ENCODE peak calls at places on chromosomes 5 and 9, in nine cellular contexts. E is prostate gland, J is ovary, L is heart left ventricle, X is body of pancreas, F is spleen, Q is A549, D is IMR-90, U is tibial nerve. N is an unnamed sample.

GRCh38 chr5:11177993-11178711 is 417.1 kb upstream of the DAP start:
- DNase-seq in J (no peak), D (no peak), F (no peak), L (no peak), E (no peak), U (no peak), X (no peak), Q (no peak), N (no peak)

GRCh38 chr9:13083973-13084528 is 195.4 kb downstream of the MPDZ start:
- DNase-seq in U (no peak), X (no peak), D (peak), L (no peak), F (no peak), Q (no peak), J (no peak), E (no peak), N (no peak)

GRCh38 chr9:33350310-33350709 is 52.1 kb downstream of the AQP7 start:
- DNase-seq in U (no peak), J (no peak), L (no peak), X (no peak), E (no peak), Q (peak), F (no peak), D (peak), N (no peak)

GRCh38 chr9:98081477-98082219 is 25.1 kb downstream of the NANS start:
- DNase-seq in E (no peak), J (no peak), L (peak), U (no peak), X (no peak), Q (peak), F (peak), D (peak), N (no peak)

GRCh38 chr9:99385814-99386279 is 163.8 kb downstream of the SEC61B start:
- DNase-seq in D (peak), F (no peak), U (no peak), J (no peak), Q (no peak), L (peak), E (no peak), X (no peak), N (no peak)

GRCh38 chr5:136066705-136067271 is 38.0 kb downstream of the TGFBI start:
- DNase-seq in D (peak), J (peak), F (no peak), Q (no peak), X (peak), E (no peak), L (peak), U (no peak), N (peak)

GRCh38 chr5:66248874-66249273 is 104.8 kb downstream of the SREK1 start:
- DNase-seq in J (no peak), F (no peak), U (no peak), D (no peak), E (no peak), L (no peak), Q (no peak), X (no peak), N (no peak)

GRCh38 chr9:34501889-34502425 is 20.8 kb downstream of the ENHO start:
- DNase-seq in J (peak), L (peak), X (peak), Q (no peak), D (peak), E (peak), F (no peak), U (peak), N (peak)

GRCh38 chr5:33854733-33855151 is 37.0 kb downstream of the ADAMTS12 start:
- DNase-seq in F (no peak), L (no peak), J (peak), U (no peak), Q (no peak), X (no peak), E (no peak), D (peak), N (no peak)

GRCh38 chr9:130128782-130129424 is 43.3 kb upstream of the NCS1 start:
- DNase-seq in U (no peak), F (peak), L (peak), J (no peak), X (peak), Q (no peak), D (peak), E (peak), N (peak)

DNA sequence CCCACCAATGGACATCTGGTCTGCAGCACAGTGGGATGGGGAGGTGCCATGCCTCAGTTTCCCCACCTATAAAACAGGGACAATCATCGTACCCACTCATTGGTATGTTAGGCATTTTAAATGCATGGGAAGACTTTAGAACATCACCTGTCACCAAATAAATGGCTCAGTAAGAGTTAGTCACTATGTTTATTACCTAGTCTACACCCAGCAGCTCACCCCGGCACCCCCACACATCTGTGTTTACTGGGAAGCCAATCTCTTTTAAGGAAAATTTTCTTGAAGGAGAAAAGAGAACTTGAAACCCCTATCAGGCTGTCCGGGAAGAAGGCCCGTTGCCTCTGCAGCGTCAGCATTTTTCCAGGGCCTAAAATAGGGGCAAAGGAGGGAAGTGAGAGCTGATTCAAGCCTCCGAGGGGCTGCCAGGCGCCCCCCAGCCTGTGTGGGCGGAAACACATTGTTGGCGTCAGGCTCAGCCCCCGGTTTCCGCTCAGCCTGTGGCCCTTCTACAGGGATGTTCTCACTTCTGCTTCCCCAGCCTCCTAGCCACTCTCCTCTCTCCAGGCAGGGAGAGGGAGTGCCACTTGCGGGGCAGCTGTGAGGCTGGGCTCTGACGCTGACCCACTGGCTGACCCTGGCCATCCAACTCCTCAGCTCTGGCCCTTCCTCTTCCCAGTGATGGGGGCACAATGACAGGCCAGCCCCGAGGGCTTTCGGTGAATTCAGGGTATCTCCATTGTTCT is 4.6 kb downstream of the CSF1R start:
- DNase-seq in L (peak), E (no peak), X (peak), U (peak), Q (no peak), J (peak), D (peak), F (peak), N (peak)
- TF ChIP-seq POLR2A in L (no peak), E (no peak), X (no peak), U (no peak), Q (no peak), J (no peak), D (no peak), F (no peak), N (no peak)

GRCh38 chr5:159937580-159937979 is 21.3 kb downstream of the ADRA1B start:
- DNase-seq in Q (no peak), F (no peak), X (no peak), D (no peak), L (no peak), U (no peak), J (no peak), E (no peak), N (no peak)
- TF ChIP-seq POLR2A in Q (no peak), F (no peak), X (no peak), D (no peak), L (no peak), U (no peak), J (no peak), E (no peak), N (no peak)

DNA sequence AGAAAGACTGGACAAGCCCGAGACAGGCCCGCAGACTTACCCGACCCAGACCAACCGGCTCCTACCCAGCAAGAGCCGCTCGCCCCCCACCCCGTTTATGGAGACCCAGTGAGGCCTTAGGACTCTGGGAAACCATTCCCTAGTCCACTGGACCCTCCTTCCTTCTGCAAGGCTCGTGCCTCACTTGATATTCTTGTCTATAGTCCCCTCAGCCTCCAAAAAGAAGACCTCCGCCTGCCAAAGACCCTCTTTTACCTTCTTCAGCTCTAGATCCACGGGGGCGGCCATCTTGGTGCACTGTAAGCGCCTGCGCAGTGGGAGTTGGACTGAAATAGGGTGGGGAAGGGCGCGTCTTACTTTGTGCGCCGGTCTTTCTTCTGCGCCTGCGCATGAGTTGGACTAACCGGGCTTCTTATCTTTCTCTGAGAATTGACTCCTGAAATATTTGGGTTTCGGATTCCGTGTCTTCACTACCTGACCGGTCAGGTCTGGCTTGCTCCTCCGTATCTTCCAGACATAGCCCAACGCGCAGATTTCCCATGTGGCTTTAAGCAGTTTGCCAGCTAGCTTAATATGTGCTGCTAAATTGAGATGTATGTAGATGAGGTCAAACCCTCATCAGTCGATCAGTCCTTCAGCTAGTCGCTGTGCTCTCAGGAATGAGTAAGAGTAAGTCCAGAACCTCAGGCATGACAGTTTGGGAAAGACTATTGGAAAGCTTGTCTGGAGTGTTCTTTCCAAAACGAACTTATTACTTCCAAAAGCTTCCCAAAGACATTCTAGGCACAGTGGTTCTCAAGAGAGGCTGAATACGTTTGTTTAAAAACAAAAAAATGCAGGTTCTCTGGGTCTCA is at the start of gene PFDN1:
- DNase-seq in X (peak), U (peak), D (peak), E (peak), Q (peak), L (peak), J (peak), F (peak), N (peak)
- TF ChIP-seq POLR2A in X (no peak), U (peak), D (peak), E (peak), Q (peak), L (no peak), J (peak), F (no peak), N (no peak)

GRCh38 chr5:75717082-75717922 is at the start of gene POC5:
- DNase-seq in L (peak), E (peak), X (peak), J (peak), F (peak), D (peak), Q (peak), U (peak), N (peak)
- TF ChIP-seq POLR2A in L (no peak), E (peak), X (peak), J (peak), F (peak), D (no peak), Q (peak), U (peak), N (no peak)

GRCh38 chr9:120893917-120894316 is 16.9 kb upstream of the PHF19 start:
- DNase-seq in F (no peak), D (no peak), E (no peak), U (no peak), Q (no peak), J (no peak), L (no peak), X (no peak), N (no peak)
- TF ChIP-seq POLR2A in F (no peak), D (no peak), E (no peak), U (no peak), Q (no peak), J (no peak), L (no peak), X (no peak), N (no peak)

DNA sequence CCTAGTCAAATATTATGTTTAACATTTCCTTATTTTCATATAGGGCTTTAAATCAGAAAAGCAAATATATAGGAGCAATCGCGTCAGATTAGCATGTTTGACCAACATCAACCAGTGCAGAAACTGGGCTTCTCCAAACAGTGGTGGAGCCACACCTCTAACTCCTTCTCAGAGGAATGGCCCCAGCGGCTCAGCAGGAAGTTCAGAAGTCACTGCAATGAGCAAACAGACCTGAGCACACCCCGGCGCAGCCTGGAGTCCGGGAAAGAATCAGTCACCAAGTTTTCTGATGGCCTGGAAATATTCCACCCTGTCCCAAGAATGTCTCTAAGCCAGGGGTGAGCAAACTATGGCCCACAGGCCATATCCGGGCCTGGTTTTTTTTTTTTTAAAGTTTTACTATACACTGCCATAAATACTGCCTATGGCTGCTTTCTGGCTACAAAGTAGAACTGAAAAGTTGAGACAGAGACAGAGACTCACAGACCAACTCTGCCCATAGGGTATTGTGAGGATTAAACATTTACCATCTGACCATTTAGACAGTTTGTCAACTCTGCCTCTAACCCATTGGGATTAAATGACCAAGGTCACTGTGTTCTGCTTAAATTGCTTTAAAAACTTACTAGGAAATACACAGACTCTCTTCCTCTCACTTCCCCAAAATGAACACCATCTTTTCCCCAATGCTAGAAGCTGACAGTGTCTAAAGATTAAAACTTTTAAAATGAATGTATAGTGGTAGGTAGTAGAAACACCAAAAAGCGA is 5.4 kb downstream of the GOLM1 start:
- DNase-seq in L (no peak), U (no peak), E (peak), F (no peak), X (peak), D (peak), Q (peak), J (no peak), N (no peak)
- TF ChIP-seq POLR2A in L (no peak), U (no peak), E (no peak), F (no peak), X (no peak), D (no peak), Q (no peak), J (no peak), N (no peak)

DNA sequence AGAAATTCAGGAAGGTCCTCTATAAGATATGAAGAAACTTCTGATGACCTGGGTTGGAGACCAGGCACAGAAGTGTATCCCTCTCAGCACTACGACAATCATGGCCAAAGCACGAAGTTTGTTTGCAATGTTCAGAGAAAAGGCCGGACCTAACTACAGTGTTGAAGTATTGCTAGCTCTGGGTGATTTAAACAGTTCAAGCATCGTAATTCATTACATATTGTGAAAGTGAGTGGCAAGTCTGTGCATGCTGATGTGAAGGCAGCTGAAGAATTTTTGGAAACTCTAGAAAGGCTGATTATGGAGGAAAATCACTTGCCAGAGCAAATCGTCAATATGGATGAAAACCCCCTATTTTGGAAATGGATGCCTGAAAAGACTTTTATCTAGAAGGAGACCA is 67.2 kb upstream of the PANK3 start:
- DNase-seq in Q (no peak), F (no peak), D (no peak), X (no peak), J (no peak), L (no peak), U (no peak), E (peak), N (no peak)
- TF ChIP-seq POLR2A in Q (no peak), F (no peak), D (no peak), X (no peak), J (no peak), L (no peak), U (no peak), E (no peak), N (no peak)

GRCh38 chr9:105244274-105244995 is at the start of gene SLC44A1:
- DNase-seq in X (peak), D (peak), J (peak), E (peak), L (peak), Q (peak), F (peak), U (peak), N (peak)
- TF ChIP-seq POLR2A in X (peak), D (no peak), J (peak), E (peak), L (no peak), Q (peak), F (peak), U (peak), N (no peak)

DNA sequence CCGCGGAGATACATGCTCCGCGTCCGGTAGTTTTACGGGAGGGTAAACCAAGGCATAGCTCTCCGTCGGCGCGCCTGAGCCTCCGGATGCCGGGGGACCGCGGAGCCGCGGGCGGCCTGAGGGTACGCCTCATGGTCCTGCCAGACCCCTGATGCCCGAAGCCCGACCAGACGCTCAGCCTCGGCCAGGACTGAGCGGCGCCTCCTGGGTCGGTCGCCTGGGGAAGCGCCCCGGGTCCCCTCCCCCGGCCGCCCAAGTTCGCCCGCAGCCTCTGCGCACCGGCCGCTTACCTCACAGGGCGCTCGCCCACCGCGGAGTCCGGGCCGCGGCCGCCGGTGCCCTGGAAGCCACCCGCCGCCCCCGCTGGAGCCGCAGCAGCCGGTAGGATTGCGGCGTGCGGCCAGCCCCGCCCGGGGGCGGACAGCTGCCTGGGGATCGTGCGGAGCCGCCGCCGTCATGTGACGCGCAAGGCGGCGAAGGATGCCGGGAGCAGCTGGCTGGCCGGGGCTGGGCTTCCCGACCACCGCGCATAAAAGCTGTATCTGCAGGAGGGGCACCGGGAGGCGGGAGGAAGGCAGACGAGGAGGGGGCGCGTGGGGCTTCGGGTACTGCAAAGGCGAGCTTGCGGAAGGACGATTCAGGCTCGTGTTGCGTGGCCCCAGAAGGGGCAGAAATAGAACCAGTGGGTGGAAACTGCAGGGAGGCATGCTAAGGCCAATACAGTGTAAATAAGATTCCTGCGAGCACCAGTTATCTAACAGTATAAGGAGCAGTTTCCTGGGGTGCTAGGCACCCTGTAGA is at the start of gene FBXO10:
- DNase-seq in U (peak), D (peak), L (peak), E (peak), Q (peak), X (peak), F (peak), J (peak), N (peak)
- TF ChIP-seq POLR2A in U (no peak), D (peak), L (no peak), E (peak), Q (peak), X (peak), F (peak), J (no peak), N (no peak)

N was measured in lower leg skin.